ENCODE peak calls at places on chromosomes 2 and 18, in five cellular contexts. G, W, M, Z and T are unnamed samples.

GRCh38 chr2:225270861-225271260 is 128.6 kb upstream of the NYAP2 start:
- DNase-seq in G (peak), W (peak), M (no peak), Z (peak), T (peak)

GRCh38 chr2:208311954-208312353 is 45.9 kb downstream of the PIKFYVE start:
- DNase-seq in G (peak), W (no peak), M (no peak), Z (no peak), T (no peak)

GRCh38 chr2:201820385-201821007 is 14.2 kb downstream of the CDK15 start:
- DNase-seq in G (no peak), W (no peak), M (no peak), Z (no peak), T (no peak)

GRCh38 chr2:148978736-148979135 is 59.8 kb upstream of the LYPD6B start:
- DNase-seq in G (no peak), W (no peak), M (no peak), Z (no peak), T (no peak)

GRCh38 chr2:15764683-15765011 is 173.0 kb downstream of the DDX1 start:
- DNase-seq in G (no peak), W (no peak), M (no peak), Z (no peak), T (no peak)

GRCh38 chr2:228853151-228853550 is 417.9 kb downstream of the PID1 start:
- DNase-seq in G (no peak), W (no peak), M (no peak), Z (no peak), T (no peak)

GRCh38 chr2:11239718-11240462 is 84.6 kb downstream of the SLC66A3 start:
- DNase-seq in G (no peak), W (no peak), M (no peak), Z (no peak), T (no peak)

GRCh38 chr2:114464961-114465706 is 22.7 kb downstream of the DPP10 start:
- DNase-seq in G (no peak), W (no peak), M (no peak), Z (no peak), T (no peak)

GRCh38 chr2:241891315-241891987 is 21.9 kb downstream of the RTP5 start:
- DNase-seq in G (no peak), W (no peak), M (no peak), Z (no peak), T (no peak)

GRCh38 chr18:77119851-77120491 is 12.6 kb downstream of the MBP start:
- DNase-seq in G (no peak), W (no peak), M (no peak), Z (no peak), T (no peak)

GRCh38 chr18:13756671-13757070 is 30.2 kb downstream of the RNMT start:
- DNase-seq in G (no peak), W (no peak), M (no peak), Z (no peak), T (no peak)

GRCh38 chr2:31859959-31860358 is 150.8 kb downstream of the MEMO1 start:
- DNase-seq in G (no peak), W (no peak), M (no peak), Z (no peak), T (no peak)

GRCh38 chr2:393711-394696 is 106.1 kb upstream of the ALKAL2 start:
- DNase-seq in G (peak), W (peak), M (peak), Z (peak), T (peak)

GRCh38 chr2:242031481-242032019 is 162.0 kb downstream of the RTP5 start:
- DNase-seq in G (no peak), W (peak), M (peak), Z (no peak), T (peak)

GRCh38 chr2:237222683-237223082 is 137.0 kb downstream of the COPS8 start:
- DNase-seq in G (no peak), W (no peak), M (no peak), Z (no peak), T (no peak)

GRCh38 chr2:6750389-6751158 is 115.1 kb downstream of the CMPK2 start:
- DNase-seq in G (peak), W (no peak), M (no peak), Z (no peak), T (no peak)

GRCh38 chr2:33497177-33497787 is 20.8 kb downstream of the RASGRP3 start:
- DNase-seq in G (no peak), W (peak), M (no peak), Z (no peak), T (no peak)